ENCODE peak calls at places on chromosomes 4 and X, in five cellular contexts. Y is PC-3, U is AG08396, Z is MCF 10A, B is left cardiac atrium. V is an unnamed sample.

GRCh38 chrX:77431227-77431626 is 16.0 kb upstream of the FGF16 start:
- DNase-seq in B (peak; percentile 23), U (no peak), Y (no peak), Z (peak; percentile 28), V (no peak)

GRCh38 chr4:127809173-127809800 is 27.2 kb downstream of the HSPA4L start:
- DNase-seq in Y (no peak), B (no peak), U (no peak), Z (no peak), V (no peak)

GRCh38 chr4:28287837-28288236 is 1427.2 kb downstream of the STIM2 start:
- DNase-seq in U (peak; percentile 64), B (peak; percentile 27), Y (peak; percentile 91), Z (peak; percentile 83), V (peak; percentile 78)

GRCh38 chr4:175090116-175090515 is 172.0 kb downstream of the ADAM29 start:
- DNase-seq in Y (no peak), U (no peak), Z (no peak), B (no peak), V (no peak)

GRCh38 chr4:182351485-182351884 is 108.3 kb downstream of the TENM3 start:
- DNase-seq in U (no peak), B (no peak), Z (no peak), Y (no peak), V (no peak)

GRCh38 chr4:107130157-107130556 is 94.0 kb upstream of the DKK2 start:
- DNase-seq in U (no peak), Y (no peak), B (no peak), Z (no peak), V (no peak)

GRCh38 chr4:56772134-56772533 is 49.4 kb downstream of the SPINK2 start:
- DNase-seq in Z (no peak), Y (no peak), U (no peak), B (no peak), V (no peak)

GRCh38 chr4:169283114-169283509 is 12.4 kb upstream of the SH3RF1 start:
- DNase-seq in B (no peak), Z (peak; percentile 46), U (peak; percentile 38), Y (peak; percentile 89), V (no peak)

GRCh38 chr4:166972071-166972470 is 262.2 kb downstream of the SPOCK3 start:
- DNase-seq in U (no peak), Y (peak; percentile 84), B (no peak), Z (peak; percentile 54), V (peak; percentile 39)

GRCh38 chrX:84362184-84362838 is 139.9 kb downstream of the HDX start:
- DNase-seq in U (no peak), Z (no peak), Y (no peak), B (no peak), V (no peak)

GRCh38 chr4:181418491-181418890 is 824.7 kb upstream of the TENM3 start:
- DNase-seq in B (no peak), U (no peak), Y (no peak), Z (no peak), V (no peak)

GRCh38 chr4:159776915-159777314 is 674.0 kb downstream of the RAPGEF2 start:
- DNase-seq in U (no peak), Y (no peak), Z (no peak), B (no peak), V (no peak)

GRCh38 chr4:10809905-10810304 is 125.3 kb upstream of the CLNK start:
- DNase-seq in Z (no peak), U (no peak), B (no peak), Y (no peak), V (no peak)

GRCh38 chr4:155758500-155759371 is at the start of gene GUCY1B1:
- DNase-seq in Y (peak; percentile 86), B (peak; percentile 95), U (peak; percentile 99), Z (peak; percentile 93), V (peak; percentile 90)

GRCh38 chr4:41394362-41394960 is 137.7 kb downstream of the UCHL1 start:
- DNase-seq in U (no peak), Z (peak; percentile 21), Y (no peak), B (no peak), V (no peak)

GRCh38 chrX:78075787-78076389 is 28.2 kb upstream of the PGK1 start:
- DNase-seq in B (no peak), Z (peak; percentile 3), U (no peak), Y (peak; percentile 22), V (no peak)

GRCh38 chr4:6658635-6659075 is 18.2 kb downstream of the MRFAP1 start:
- DNase-seq in Y (no peak), B (peak; percentile 54), U (peak; percentile 61), Z (no peak), V (no peak)

GRCh38 chr4:138562544-138562961 is 320.4 kb upstream of the SLC7A11 start:
- DNase-seq in Y (peak; percentile 68), U (peak; percentile 48), Z (peak; percentile 39), B (no peak), V (no peak)

GRCh38 chrX:128805236-128805635 is 718.1 kb downstream of the SMARCA1 start:
- DNase-seq in U (no peak), B (no peak), Y (no peak), Z (no peak), V (no peak)

GRCh38 chr4:88211473-88212252 is 53.2 kb upstream of the ABCG2 start:
- DNase-seq in U (peak; percentile 28), B (no peak), Y (peak; percentile 81), Z (peak; percentile 68), V (peak; percentile 33)

GRCh38 chrX:48694776-48695523 is 1.6 kb upstream of the SUV39H1 start:
- DNase-seq in B (no peak), U (no peak), Y (no peak), Z (no peak), V (no peak)